ENCODE peak calls at places on chromosomes 7 and 10, in seven cellular contexts. P, Q, O, A, D, W and X are unnamed samples.

GRCh38 chr10:74208081-74208480 is 57.1 kb downstream of the ADK start:
- DNase-seq in P (no peak), Q (no peak), O (no peak), A (peak; percentile 89), D (no peak), W (no peak), X (no peak)

GRCh38 chr7:75756340-75757297 is 15.4 kb downstream of the CCL26 start:
- DNase-seq in P (no peak), Q (peak; percentile 53), O (peak; percentile 65), A (no peak), D (peak; percentile 44), W (peak; percentile 70), X (peak; percentile 53)

GRCh38 chr10:95793401-95794045 is 37.6 kb downstream of the ENTPD1 start:
- DNase-seq in P (no peak), Q (no peak), O (no peak), A (no peak), D (no peak), W (no peak), X (no peak)

GRCh38 chr7:5423272-5423843 is at the start of gene TNRC18:
- DNase-seq in P (peak; percentile 88), Q (no peak), O (no peak), A (no peak), D (no peak), W (no peak), X (no peak)

GRCh38 chr7:47170516-47170915 is 411.4 kb downstream of the TNS3 start:
- DNase-seq in P (no peak), Q (peak; percentile 29), O (peak; percentile 19), A (no peak), D (no peak), W (peak; percentile 22), X (peak; percentile 12)

GRCh38 chr10:86609920-86610319 is 44.4 kb upstream of the OPN4 start:
- DNase-seq in P (no peak), Q (no peak), O (no peak), A (no peak), D (no peak), W (no peak), X (no peak)

GRCh38 chr7:23469961-23470250 is 385 bp downstream of the IGF2BP3 start:
- DNase-seq in P (no peak), Q (no peak), O (no peak), A (no peak), D (no peak), W (no peak), X (peak; percentile 45)

GRCh38 chr7:69823151-69823744 is 225.0 kb downstream of the AUTS2 start:
- DNase-seq in P (no peak), Q (no peak), O (no peak), A (peak; percentile 88), D (no peak), W (no peak), X (no peak)

GRCh38 chr10:55668326-55668922 is 692.6 kb downstream of the ZWINT start:
- DNase-seq in P (no peak), Q (no peak), O (no peak), A (peak; percentile 1), D (peak; percentile 43), W (no peak), X (peak; percentile 54)

GRCh38 chr10:132326925-132327324 is 5.1 kb upstream of the LRRC27 start:
- DNase-seq in P (no peak), Q (no peak), O (no peak), A (no peak), D (no peak), W (no peak), X (no peak)

GRCh38 chr7:30285067-30285530 is 702 bp downstream of the ZNRF2 start:
- DNase-seq in P (peak; percentile 81), Q (peak; percentile 8), O (peak; percentile 24), A (peak; percentile 44), D (peak; percentile 76), W (peak; percentile 52), X (peak; percentile 44)

GRCh38 chr10:59700709-59701108 is 8.9 kb downstream of the SLC16A9 start:
- DNase-seq in P (no peak), Q (no peak), O (no peak), A (no peak), D (no peak), W (no peak), X (peak; percentile 81)

GRCh38 chr10:34905200-34905927 is 90.3 kb upstream of the PARD3 start:
- DNase-seq in P (no peak), Q (no peak), O (no peak), A (no peak), D (no peak), W (no peak), X (peak; percentile 40)

GRCh38 chr10:71033396-71033980 is 145.1 kb upstream of the PCBD1 start:
- DNase-seq in P (peak; percentile 41), Q (no peak), O (no peak), A (no peak), D (no peak), W (no peak), X (peak; percentile 23)

GRCh38 chr7:24715661-24716479 is 41.4 kb downstream of the GSDME start:
- DNase-seq in P (no peak), Q (peak; percentile 66), O (peak; percentile 54), A (no peak), D (peak; percentile 59), W (peak; percentile 54), X (peak; percentile 84)